ENCODE peak calls at places on chromosomes 2 and 18, in five cellular contexts. P is stomach, H is dorsolateral prefrontal cortex, C is ovary, X is fibroblast of lung. S is an unnamed sample.

GRCh38 chr2:133421516-133422324 is 146.5 kb downstream of the NCKAP5 start:
- DNase-seq in X (peak; percentile 81), C (no peak), P (no peak), H (no peak), S (no peak)

GRCh38 chr2:241584446-241584845 is 25.9 kb downstream of the BOK start:
- DNase-seq in H (peak; percentile 40), X (peak; percentile 82), P (no peak), C (peak; percentile 28), S (no peak)

GRCh38 chr18:74147779-74148542 is at the start of the genes FBXO15 and TIMM21:
- DNase-seq in C (peak; percentile 96), H (peak; percentile 96), P (peak; percentile 96), X (peak; percentile 96), S (peak; percentile 97)

GRCh38 chr2:63780483-63781155 is 61.1 kb upstream of the UGP2 start:
- DNase-seq in C (no peak), H (no peak), P (no peak), X (peak; percentile 22), S (no peak)

GRCh38 chr2:30772021-30772705 is 35.1 kb downstream of the CAPN13 start:
- DNase-seq in X (no peak), H (no peak), C (no peak), P (peak; percentile 13), S (no peak)

GRCh38 chr2:72148975-72149555 is 1.4 kb upstream of the CYP26B1 start:
- DNase-seq in P (peak; percentile 39), X (peak; percentile 40), H (peak; percentile 54), C (peak; percentile 40), S (peak; percentile 30)

GRCh38 chr2:164178835-164179470 is 442.3 kb downstream of the GRB14 start:
- DNase-seq in P (no peak), C (no peak), X (peak; percentile 49), H (no peak), S (no peak)

GRCh38 chr2:31384351-31384750 is 30.2 kb downstream of the XDH start:
- DNase-seq in X (peak; percentile 98), H (no peak), P (no peak), C (no peak), S (no peak)

GRCh38 chr2:217876253-217876570 is 126.6 kb downstream of the TNS1 start:
- DNase-seq in P (no peak), X (no peak), H (no peak), C (no peak), S (no peak)

GRCh38 chr2:126776255-126776654 is 120.3 kb downstream of the GYPC start:
- DNase-seq in C (no peak), X (no peak), H (no peak), P (no peak), S (no peak)
- H3K4me3 ChIP-seq in C (peak overlapping the region; percentile 43), X (no peak overlapping the region), H (peak overlapping the region; percentile 71), P (peak overlapping the region; percentile 48), S (no peak overlapping the region)

GRCh38 chr18:35028556-35028955 is 12.7 kb upstream of the MAPRE2 start:
- DNase-seq in P (no peak), C (no peak), H (no peak), X (peak; percentile 60), S (no peak)

GRCh38 chr18:35030234-35030989 is 10.8 kb upstream of the MAPRE2 start:
- DNase-seq in H (no peak), P (no peak), C (no peak), X (no peak), S (no peak)

GRCh38 chr18:35029103-35029502 is 12.1 kb upstream of the MAPRE2 start:
- DNase-seq in H (no peak), C (no peak), X (peak; percentile 79), P (no peak), S (no peak)

GRCh38 chr18:35032113-35032512 is 9.1 kb upstream of the MAPRE2 start:
- DNase-seq in H (no peak), C (no peak), P (no peak), X (no peak), S (no peak)

DNA sequence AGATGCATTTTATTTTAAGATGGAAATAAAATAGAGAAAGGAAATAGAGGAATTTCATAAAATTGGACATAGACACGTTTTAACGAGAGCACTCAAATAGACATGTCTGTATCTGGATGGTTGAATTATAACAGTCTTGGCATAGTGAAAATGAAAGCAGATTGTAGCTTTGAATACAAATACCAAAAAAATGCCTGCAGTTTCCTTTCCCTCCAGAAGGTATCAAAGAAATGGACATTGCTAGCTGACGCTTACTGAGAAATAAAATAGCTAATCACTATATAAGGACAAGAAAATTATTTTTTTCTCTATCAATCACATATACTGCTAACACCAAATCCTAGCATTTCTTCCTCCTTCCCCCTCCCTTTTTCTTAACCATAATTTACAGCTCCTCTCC is 11.4 kb upstream of the MAPRE2 start:
- DNase-seq in H (no peak), C (no peak), P (no peak), X (no peak), S (no peak)
- H3K4me3 ChIP-seq in H (peak overlapping the region; percentile 54), C (peak overlapping the region; percentile 1), P (peak overlapping the region; percentile 6), X (no peak overlapping the region), S (no peak overlapping the region)

GRCh38 chr2:118622931-118623330 is 224.5 kb downstream of the EN1 start:
- DNase-seq in C (no peak), H (no peak), P (no peak), X (no peak), S (no peak)
- H3K4me3 ChIP-seq in C (no peak overlapping the region), H (no peak overlapping the region), P (no peak overlapping the region), X (no peak overlapping the region), S (no peak overlapping the region)

GRCh38 chr2:88853403-88853790 is 161.9 kb downstream of the RPIA start:
- DNase-seq in H (no peak), C (no peak), P (no peak), X (no peak), S (no peak)
- H3K4me3 ChIP-seq in H (no peak overlapping the region), C (no peak overlapping the region), P (no peak overlapping the region), X (no peak overlapping the region), S (no peak overlapping the region)

GRCh38 chr2:234710587-234710986 is 213.7 kb upstream of the ARL4C start:
- DNase-seq in H (no peak), P (no peak), C (no peak), X (no peak), S (no peak)
- H3K4me3 ChIP-seq in H (no peak overlapping the region), P (no peak overlapping the region), C (no peak overlapping the region), X (no peak overlapping the region), S (no peak overlapping the region)

GRCh38 chr2:135782231-135782630 is 40.6 kb downstream of the UBXN4 start:
- DNase-seq in P (no peak), C (no peak), X (no peak), H (no peak), S (no peak)
- H3K4me3 ChIP-seq in P (no peak overlapping the region), C (no peak overlapping the region), X (no peak overlapping the region), H (no peak overlapping the region), S (no peak overlapping the region)

DNA sequence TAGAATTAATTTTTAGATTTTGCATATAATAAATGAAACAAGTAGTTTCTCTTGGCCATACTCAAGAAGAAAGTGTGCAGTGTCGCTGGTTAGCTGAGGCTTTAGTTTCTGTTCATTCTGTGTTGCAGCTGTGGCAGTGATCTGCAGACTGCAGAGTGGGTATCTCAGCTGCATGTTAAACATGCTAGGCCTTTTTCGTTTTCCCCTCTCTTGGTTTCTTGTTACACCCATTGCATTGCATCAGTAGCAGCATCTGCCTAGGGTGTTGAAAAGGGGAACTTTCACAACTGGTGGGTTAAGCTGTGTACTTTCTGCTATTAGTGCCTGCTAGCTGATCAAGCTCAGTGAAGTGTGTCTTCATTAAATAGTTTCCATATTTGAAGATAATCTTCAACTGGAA is 51.3 kb downstream of the ACSL3 start:
- DNase-seq in C (no peak), H (no peak), X (no peak), P (no peak), S (peak; percentile 18)
- H3K4me3 ChIP-seq in C (no peak overlapping the region), H (peak overlapping the region; percentile 0), X (no peak overlapping the region), P (no peak overlapping the region), S (no peak overlapping the region)

DNA sequence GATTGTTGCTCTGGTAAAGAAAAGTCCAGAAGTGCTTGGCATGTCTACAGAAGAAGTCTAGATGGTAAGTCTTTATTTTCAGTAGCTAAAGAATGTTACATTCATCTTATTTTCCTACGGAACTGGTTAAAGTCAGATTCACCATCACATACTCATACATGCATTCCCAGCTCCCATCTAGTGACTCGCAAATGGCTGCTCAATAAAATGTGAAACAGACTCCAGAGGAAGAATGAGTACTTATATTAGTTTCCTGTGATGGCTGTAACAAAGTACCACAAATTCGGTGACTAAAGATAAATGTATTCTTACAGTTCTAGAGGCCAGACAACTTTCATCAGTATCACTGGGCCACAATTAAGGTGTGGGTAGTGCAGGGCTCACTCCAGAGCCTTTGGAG is 797.2 kb downstream of the SATB2 start:
- DNase-seq in X (peak; percentile 33), P (no peak), H (no peak), C (no peak), S (no peak)
- H3K4me3 ChIP-seq in X (no peak overlapping the region), P (no peak overlapping the region), H (no peak overlapping the region), C (no peak overlapping the region), S (no peak overlapping the region)

DNA sequence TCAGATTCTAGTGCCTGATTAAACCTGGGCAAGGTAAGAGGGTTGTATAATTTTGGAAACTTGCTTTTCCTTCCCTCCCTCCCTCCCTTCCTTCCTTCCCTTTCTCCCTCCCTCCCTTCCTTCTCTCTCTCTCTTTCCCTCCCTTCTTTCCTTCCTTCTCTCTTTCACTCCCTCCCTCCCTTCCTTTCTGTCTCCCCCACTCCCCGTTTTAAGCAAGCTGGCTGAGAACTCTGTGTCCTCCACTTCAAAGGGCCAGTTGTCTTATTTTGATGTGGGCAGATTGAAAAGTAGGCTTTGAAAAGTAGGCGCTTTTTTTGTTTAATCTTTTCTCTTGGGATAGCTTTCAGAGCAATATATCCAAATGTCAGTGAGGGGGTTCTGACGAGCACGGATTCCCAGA is 51.9 kb downstream of the CDK15 start:
- DNase-seq in H (no peak), P (no peak), C (no peak), X (no peak), S (no peak)
- H3K4me3 ChIP-seq in H (peak overlapping the region; percentile 32), P (no peak overlapping the region), C (no peak overlapping the region), X (no peak overlapping the region), S (no peak overlapping the region)

DNA sequence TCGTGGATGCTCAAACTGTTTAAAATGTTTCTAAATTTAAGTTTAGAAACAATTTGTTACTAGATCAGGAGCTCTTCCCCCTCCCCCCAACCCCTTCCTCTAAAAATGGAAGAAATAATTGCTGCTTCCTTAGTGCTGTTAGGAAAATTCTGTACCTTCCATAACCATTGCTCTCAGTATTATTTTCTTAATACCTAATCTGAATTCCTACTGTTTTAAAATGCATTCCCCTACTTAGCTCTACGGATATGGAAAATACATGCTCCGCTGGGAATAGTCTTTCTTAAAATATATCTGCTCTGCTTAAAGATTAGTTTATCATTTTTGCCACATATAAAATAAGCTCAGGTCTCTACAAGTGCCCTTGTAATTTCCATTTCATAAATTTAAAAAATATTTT is 215.2 kb downstream of the TGIF1 start:
- DNase-seq in H (no peak), X (no peak), P (no peak), C (no peak), S (no peak)
- H3K4me3 ChIP-seq in H (no peak overlapping the region), X (no peak overlapping the region), P (no peak overlapping the region), C (no peak overlapping the region), S (no peak overlapping the region)